ENCODE peak calls at places on chromosome 9, in six cellular contexts. A is HepG2, I is H1, W is GM12892, Q is K562, Z is GM12878. E is an unnamed sample.

GRCh38 chr9:135611875-135612209 is 27.5 kb downstream of the GLT6D1 start:
- DNase-seq in Q (no peak), I (no peak), Z (no peak), W (no peak), A (no peak), E (no peak)

GRCh38 chr9:23050548-23050947 is 603.9 kb downstream of the DMRTA1 start:
- DNase-seq in W (no peak), Z (no peak), I (no peak), A (no peak), Q (no peak), E (no peak)

GRCh38 chr9:123191660-123192059 is 76.7 kb downstream of the STRBP start:
- DNase-seq in Z (no peak), I (no peak), W (no peak), A (no peak), Q (peak; percentile 13), E (no peak)

GRCh38 chr9:112844771-112845542 is 45.7 kb downstream of the SLC46A2 start:
- DNase-seq in A (peak; percentile 52), W (peak; percentile 58), I (peak; percentile 95), Z (peak; percentile 24), Q (peak; percentile 86), E (no peak)

GRCh38 chr9:1647776-1648175 is 367.4 kb upstream of the SMARCA2 start:
- DNase-seq in W (no peak), I (no peak), Q (no peak), Z (no peak), A (no peak), E (no peak)

GRCh38 chr9:32969270-32969669 is 32.2 kb downstream of the APTX start:
- DNase-seq in Z (no peak), I (no peak), A (no peak), W (no peak), Q (no peak), E (no peak)

GRCh38 chr9:95053611-95054440 is 263.7 kb downstream of the FANCC start:
- DNase-seq in I (no peak), Z (no peak), Q (no peak), A (no peak), W (no peak), E (no peak)

GRCh38 chr9:84947412-84947972 is 278.0 kb downstream of the NTRK2 start:
- DNase-seq in I (no peak), Q (no peak), Z (no peak), W (no peak), A (no peak), E (no peak)

GRCh38 chr9:118446962-118447490 is 742.8 kb downstream of the TLR4 start:
- DNase-seq in W (no peak), Z (no peak), A (no peak), Q (no peak), I (no peak), E (no peak)

GRCh38 chr9:76004526-76004925 is 114.1 kb downstream of the PCSK5 start:
- DNase-seq in Q (no peak), W (no peak), I (no peak), Z (no peak), A (no peak), E (no peak)

GRCh38 chr9:68872026-68872501 is 141.8 kb downstream of the PRKACG start:
- DNase-seq in I (peak; percentile 75), W (no peak), Z (no peak), Q (no peak), A (no peak), E (no peak)

GRCh38 chr9:123486431-123486830 is 130.4 kb downstream of the CRB2 start:
- DNase-seq in Q (no peak), I (no peak), A (no peak), W (no peak), Z (no peak), E (no peak)

GRCh38 chr9:134059661-134060395 is 8.0 kb downstream of the BRD3 start:
- DNase-seq in Q (no peak), A (no peak), W (peak; percentile 85), Z (peak; percentile 77), I (peak; percentile 49), E (peak; percentile 89)

GRCh38 chr9:113313276-113313675 is 10.1 kb upstream of the RNF183 start:
- DNase-seq in W (no peak), Q (no peak), I (no peak), Z (no peak), A (no peak), E (no peak)

GRCh38 chr9:35649431-35650340 is 1.0 kb downstream of the SIT1 start:
- DNase-seq in Q (peak; percentile 53), I (no peak), Z (no peak), W (no peak), A (no peak), E (no peak)
- TF ChIP-seq POLR2AphosphoS5 in Q (no peak), I (no peak), Z (peak; percentile 59), W (no peak), A (no peak), E (peak; percentile 41)

GRCh38 chr9:127915325-127915752 is 1.5 kb downstream of the ST6GALNAC4 start:
- DNase-seq in I (no peak), Z (no peak), A (no peak), Q (peak; percentile 61), W (no peak), E (no peak)

GRCh38 chr9:127913682-127914081 is 3.2 kb downstream of the ST6GALNAC4 start:
- DNase-seq in A (no peak), Z (no peak), Q (no peak), W (no peak), I (no peak), E (no peak)

GRCh38 chr9:127910613-127911205 is 6.1 kb downstream of the ST6GALNAC4 start:
- DNase-seq in Z (no peak), W (no peak), I (no peak), A (no peak), Q (no peak), E (no peak)

GRCh38 chr9:127912296-127912695 is 4.5 kb downstream of the ST6GALNAC4 start:
- DNase-seq in A (no peak), Z (no peak), W (no peak), I (no peak), Q (no peak), E (no peak)

DNA sequence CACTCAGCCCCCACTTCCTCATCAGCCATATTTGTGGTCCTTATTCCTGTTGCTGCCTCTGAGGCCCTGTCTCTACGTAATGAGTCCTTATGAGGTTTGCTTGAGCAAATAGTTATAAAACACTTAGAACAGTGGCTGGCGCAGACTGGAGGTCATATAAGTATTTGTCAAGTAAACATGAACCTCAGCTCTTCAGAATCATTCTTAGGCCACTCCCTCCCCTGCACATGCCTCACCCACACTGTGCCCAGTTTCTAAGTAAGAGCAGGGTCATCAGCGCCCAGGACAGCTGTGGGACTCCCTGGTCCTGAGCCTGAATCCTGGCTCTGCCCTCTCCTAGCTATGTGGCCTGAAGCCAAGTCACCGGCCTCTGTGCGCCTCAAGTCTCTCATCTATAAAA is 4.0 kb downstream of the ST6GALNAC4 start:
- DNase-seq in W (no peak), A (no peak), I (no peak), Q (no peak), Z (no peak), E (no peak)
- TF ChIP-seq TAF1 in W (no peak), A (no peak), I (no peak), Q (no peak), Z (no peak), E (no peak)

GRCh38 chr9:131442351-131442750 is 48.5 kb downstream of the PRRC2B start:
- DNase-seq in I (no peak), Z (no peak), Q (no peak), W (no peak), A (no peak), E (no peak)
- TF ChIP-seq POLR2A in I (no peak), Z (no peak), Q (no peak), W (no peak), A (no peak), E (no peak)

DNA sequence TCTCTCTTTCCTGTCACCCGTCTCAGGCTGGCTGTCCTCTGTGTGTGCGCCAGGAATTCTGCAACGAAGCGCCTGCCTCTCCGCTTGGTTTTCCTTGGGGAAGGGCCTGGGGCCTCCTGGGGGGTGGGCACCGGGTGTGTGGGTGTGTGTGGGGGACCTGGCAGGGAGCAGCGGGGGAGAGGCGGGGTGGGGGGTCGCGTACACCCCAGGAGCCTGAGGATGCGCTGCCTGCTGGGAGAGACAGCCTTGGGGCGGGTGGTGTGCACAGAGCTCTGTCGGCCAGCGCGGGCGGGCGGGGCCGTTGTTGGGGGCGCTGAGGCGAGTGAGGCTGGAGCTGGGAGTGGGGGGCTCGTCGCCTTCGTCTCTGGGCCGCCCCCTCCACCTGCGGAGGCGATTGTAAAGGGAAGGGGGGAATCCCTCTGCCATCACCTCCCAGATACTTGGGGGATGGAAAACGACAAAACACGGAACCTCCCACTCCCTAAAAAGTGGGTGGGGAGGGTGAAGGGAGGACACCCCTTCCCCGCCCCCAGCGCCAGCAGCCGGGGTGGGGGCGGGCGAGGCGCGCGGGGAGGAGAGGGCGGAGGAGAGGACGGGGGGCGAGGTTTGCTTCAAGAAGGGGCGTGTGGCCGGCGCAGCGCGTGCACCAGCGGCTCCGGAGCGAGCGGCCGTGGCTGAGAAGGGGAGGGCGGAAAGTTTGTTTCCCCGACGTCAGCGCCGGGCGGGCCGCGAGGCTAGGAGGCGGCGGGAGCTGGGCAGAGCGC is at the start of gene PRRX2:
- DNase-seq in Q (no peak), Z (no peak), W (no peak), A (no peak), I (peak; percentile 75), E (no peak)
- TF ChIP-seq POLR2AphosphoS5 in Q (no peak), Z (no peak), W (no peak), A (no peak), I (no peak), E (no peak)

DNA sequence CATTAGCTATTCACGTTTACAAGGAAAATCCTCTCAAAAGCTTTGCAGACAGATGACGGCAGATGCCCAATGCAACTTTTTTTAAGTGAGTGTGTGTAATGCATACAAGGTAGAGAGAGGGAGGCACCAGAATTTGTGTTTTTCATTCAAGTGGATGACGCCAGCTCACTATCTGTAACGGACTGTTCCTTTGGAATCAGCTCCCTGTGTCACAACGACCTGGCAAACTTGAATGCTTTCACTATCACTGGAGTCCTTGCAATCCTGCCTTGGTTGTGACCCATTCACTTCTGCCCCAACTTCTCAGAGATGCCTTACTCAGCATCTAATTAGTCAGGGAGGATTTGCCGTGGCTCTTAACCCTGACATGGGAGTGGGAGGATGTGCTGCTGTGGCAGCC is 148.5 kb downstream of the BNC2 start:
- DNase-seq in W (no peak), Z (no peak), A (no peak), I (no peak), Q (no peak), E (no peak)
- TF ChIP-seq TAF1 in W (no peak), Z (no peak), A (no peak), I (no peak), Q (no peak), E (no peak)

DNA sequence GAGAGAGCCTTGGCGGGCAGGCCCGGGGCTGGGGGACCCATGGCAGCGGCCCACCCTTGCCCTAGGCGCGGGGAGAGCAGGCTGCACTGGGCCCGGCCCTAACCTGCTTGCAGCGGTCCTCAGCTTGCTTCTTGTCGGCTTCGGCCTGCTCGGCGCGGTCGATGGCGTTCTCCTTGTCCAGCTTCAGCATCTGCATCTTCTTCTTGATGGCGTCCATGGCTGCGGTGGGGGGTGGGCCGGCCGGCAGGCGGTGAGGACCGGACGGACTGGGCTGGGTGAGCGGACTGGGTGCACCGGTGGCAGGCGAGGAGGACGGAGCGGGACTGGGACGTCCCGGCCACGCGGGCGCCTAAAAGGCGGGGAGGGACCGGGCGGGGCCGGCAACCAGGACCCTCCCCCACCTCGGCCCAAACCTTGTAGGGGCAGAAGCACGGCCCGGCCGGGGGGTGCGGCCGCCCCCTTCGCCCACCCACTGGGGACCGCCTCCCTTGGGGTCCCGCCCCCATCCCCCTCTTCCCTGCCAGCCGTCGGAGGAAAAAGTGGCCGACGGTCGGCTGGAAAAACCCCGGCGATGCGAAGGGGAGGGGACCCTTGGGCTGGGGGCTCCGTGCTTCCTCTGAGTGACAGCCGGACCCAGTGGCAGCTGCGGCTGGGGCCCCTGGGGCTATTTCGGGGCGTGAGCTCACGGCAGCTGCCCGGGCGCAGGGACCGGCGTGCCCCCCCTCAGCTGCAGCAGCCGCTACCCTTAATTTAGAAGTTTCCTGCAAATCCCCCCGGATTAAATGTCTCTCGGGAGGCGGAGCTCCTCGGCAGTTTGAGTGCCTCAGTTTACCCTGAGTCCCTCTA is at the start of gene TPM2:
- DNase-seq in Z (no peak), W (no peak), Q (no peak), A (no peak), I (peak; percentile 84), E (peak; percentile 53)
- TF ChIP-seq POLR2A in Z (no peak), W (no peak), Q (no peak), A (no peak), I (no peak), E (peak; percentile 44)